ENCODE peak calls at places on chromosomes 13 and 19, in nine cellular contexts. C is tibial nerve, G is right atrium auricular region, J is fibroblast of pulmonary artery, R is epithelial cell of esophagus, O is uterus, Z is astrocyte of the cerebellum, A is upper lobe of left lung, K is Peyer's patch. N is an unnamed sample.

GRCh38 chr19:610801-611505 is 21.3 kb downstream of the HCN2 start:
- DNase-seq in J (peak), C (peak), G (no peak), O (peak), A (peak), K (peak), Z (peak), R (no peak), N (no peak)

GRCh38 chr13:52842440-52842839 is 6.0 kb downstream of the PCDH8 start:
- DNase-seq in C (no peak), O (no peak), R (no peak), Z (no peak), K (no peak), G (no peak), J (no peak), A (no peak), N (no peak)

GRCh38 chr19:17659996-17660395 is 28.2 kb downstream of the UNC13A start:
- DNase-seq in O (no peak), J (no peak), R (no peak), A (no peak), C (no peak), G (no peak), K (no peak), Z (no peak), N (no peak)

GRCh38 chr19:13827656-13828055 is 32.4 kb downstream of the ZSWIM4 start:
- DNase-seq in C (no peak), G (no peak), O (no peak), K (no peak), R (peak), A (no peak), Z (no peak), J (no peak), N (no peak)

GRCh38 chr19:13999085-13999484 is 7.0 kb downstream of the RFX1 start:
- DNase-seq in G (no peak), Z (no peak), C (no peak), O (no peak), A (no peak), K (no peak), R (no peak), J (no peak), N (no peak)

GRCh38 chr13:41268764-41269163 is 5.4 kb upstream of the MTRF1 start:
- DNase-seq in C (no peak), O (no peak), R (peak), G (no peak), Z (no peak), K (no peak), J (peak), A (no peak), N (no peak)

GRCh38 chr19:38693380-38694223 is 46.2 kb downstream of the ACTN4 start:
- DNase-seq in A (peak), G (no peak), Z (peak), O (no peak), C (no peak), K (peak), J (peak), R (peak), N (no peak)

GRCh38 chr19:37227996-37228395 is 10.0 kb downstream of the ZNF383 start:
- DNase-seq in J (no peak), O (no peak), A (no peak), K (no peak), C (no peak), G (no peak), R (peak), Z (no peak), N (peak)

GRCh38 chr13:26476111-26476743 is 81.3 kb upstream of the WASF3 start:
- DNase-seq in O (peak), R (no peak), J (peak), G (no peak), A (no peak), K (no peak), Z (no peak), C (no peak), N (no peak)

GRCh38 chr13:101401196-101401595 is 15.1 kb downstream of the NALCN start:
- DNase-seq in K (no peak), G (no peak), R (no peak), J (no peak), C (no peak), Z (no peak), A (no peak), O (no peak), N (no peak)

GRCh38 chr19:19480688-19481087 is 34.7 kb downstream of the TSSK6 start:
- DNase-seq in G (no peak), O (no peak), R (no peak), K (no peak), Z (peak), A (no peak), C (no peak), J (no peak), N (no peak)

GRCh38 chr13:59444210-59444857 is 719.4 kb downstream of the DIAPH3 start:
- DNase-seq in K (no peak), R (no peak), A (no peak), Z (no peak), J (no peak), G (no peak), C (no peak), O (no peak), N (no peak)

GRCh38 chr13:50898338-50898737 is 11.3 kb upstream of the RNASEH2B start:
- DNase-seq in G (no peak), Z (no peak), O (no peak), C (no peak), K (no peak), R (no peak), A (no peak), J (no peak), N (no peak)

GRCh38 chr19:7657047-7657779 is 11.6 kb upstream of the RETN start:
- DNase-seq in R (peak), A (peak), O (no peak), Z (no peak), J (no peak), K (no peak), C (no peak), G (no peak), N (no peak)

GRCh38 chr13:102277286-102277685 is 124.6 kb downstream of the FGF14 start:
- DNase-seq in O (peak), R (no peak), K (no peak), C (no peak), J (no peak), A (no peak), G (no peak), Z (no peak), N (no peak)

GRCh38 chr19:12648088-12648487 is 18.5 kb downstream of the MAN2B1 start:
- DNase-seq in J (no peak), R (no peak), O (peak), G (no peak), A (peak), C (no peak), K (no peak), Z (no peak), N (no peak)

GRCh38 chr13:23578411-23579071 is 8.3 kb downstream of the TNFRSF19 start:
- DNase-seq in K (peak), A (peak), Z (peak), J (peak), G (peak), C (peak), O (peak), R (peak), N (no peak)

GRCh38 chr19:30070198-30070969 is 128.3 kb downstream of the URI1 start:
- DNase-seq in J (no peak), C (no peak), K (no peak), R (no peak), G (no peak), A (peak), Z (no peak), O (peak), N (no peak)

GRCh38 chr13:91242652-91243051 is 104.8 kb upstream of the MIR17HG start:
- DNase-seq in Z (peak), O (no peak), A (no peak), J (no peak), G (no peak), K (no peak), C (no peak), R (no peak), N (no peak)

GRCh38 chr19:17069249-17069648 is 6.0 kb downstream of the HAUS8 start:
- DNase-seq in O (no peak), C (no peak), G (no peak), R (no peak), Z (no peak), A (no peak), K (no peak), J (no peak), N (no peak)

GRCh38 chr19:13027031-13027430 is 31.8 kb downstream of the NFIX start:
- DNase-seq in O (no peak), R (no peak), J (no peak), K (no peak), Z (no peak), G (no peak), C (no peak), A (no peak), N (no peak)

GRCh38 chr19:38395381-38396127 is 7.1 kb downstream of the SPRED3 start:
- DNase-seq in K (no peak), Z (no peak), R (no peak), A (no peak), C (no peak), G (no peak), O (no peak), J (no peak), N (no peak)

GRCh38 chr19:13521066-13521465 is 14.8 kb upstream of the CACNA1A start:
- DNase-seq in J (no peak), A (no peak), G (no peak), R (no peak), O (no peak), Z (no peak), C (no peak), K (no peak), N (no peak)

GRCh38 chr19:7505288-7505681 is 10.6 kb upstream of the ZNF358 start:
- DNase-seq in J (no peak), A (no peak), Z (no peak), K (no peak), O (no peak), R (no peak), C (no peak), G (no peak), N (no peak)

DNA sequence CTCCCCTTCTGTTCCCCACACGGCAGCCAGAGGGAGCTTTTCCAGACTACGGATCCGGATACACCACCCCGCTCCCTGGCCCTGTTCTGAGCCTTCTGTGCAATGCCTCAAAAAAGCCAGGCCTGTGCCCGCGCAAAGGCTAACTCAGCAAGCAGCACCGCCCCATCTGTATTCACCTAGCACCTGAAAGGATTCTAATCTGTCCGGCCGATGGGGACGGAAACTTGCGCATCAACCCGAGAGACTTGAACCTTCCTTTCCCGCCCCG is 589 bp downstream of the ZBTB45 start:
- DNase-seq in J (peak), A (peak), R (peak), K (peak), G (peak), Z (no peak), C (peak), O (peak), N (peak)
- TF ChIP-seq CTCF in J (peak), A (no peak), R (peak), K (no peak), G (no peak), Z (peak), C (no peak), O (peak), N (peak)

GRCh38 chr19:3782903-3783302 is 3.3 kb downstream of the MATK start:
- DNase-seq in A (no peak), C (no peak), K (no peak), J (no peak), G (no peak), O (no peak), Z (no peak), R (no peak), N (no peak)

GRCh38 chr19:3783660-3784584 is 2.3 kb downstream of the MATK start:
- DNase-seq in G (no peak), O (no peak), J (no peak), R (no peak), K (no peak), C (no peak), Z (no peak), A (no peak), N (no peak)

GRCh38 chr19:3785938-3786824 is at the start of gene MATK:
- DNase-seq in A (no peak), R (no peak), K (no peak), C (no peak), G (no peak), Z (no peak), O (no peak), J (no peak), N (no peak)

GRCh38 chr19:3784607-3785463 is 1.3 kb downstream of the MATK start:
- DNase-seq in K (no peak), R (peak), Z (no peak), O (no peak), G (no peak), A (no peak), C (no peak), J (no peak), N (no peak)

GRCh38 chr19:3785464-3785937 is 680 bp downstream of the MATK start:
- DNase-seq in C (no peak), J (no peak), A (no peak), R (peak), O (no peak), Z (no peak), G (no peak), K (no peak), N (no peak)
- H3K4me3 ChIP-seq in C (no peak), J (no peak), A (peak), R (no peak), O (no peak), Z (no peak), G (peak), K (peak), N (no peak)

GRCh38 chr19:2026770-2027169 is 11.3 kb upstream of the BTBD2 start:
- DNase-seq in Z (no peak), R (no peak), G (no peak), A (no peak), O (no peak), K (no peak), J (no peak), C (no peak), N (no peak)

GRCh38 chr19:2022289-2022688 is 6.8 kb upstream of the BTBD2 start:
- DNase-seq in A (no peak), K (no peak), Z (no peak), G (no peak), O (no peak), R (no peak), J (no peak), C (no peak), N (no peak)

GRCh38 chr19:2027361-2027760 is 11.8 kb upstream of the BTBD2 start:
- DNase-seq in C (no peak), J (peak), Z (peak), G (no peak), O (no peak), A (no peak), R (peak), K (no peak), N (no peak)

GRCh38 chr19:2016041-2016807 is 710 bp upstream of the BTBD2 start:
- DNase-seq in J (peak), K (peak), Z (peak), C (peak), O (peak), G (peak), A (peak), R (peak), N (peak)

GRCh38 chr19:2021453-2022140 is 6.1 kb upstream of the BTBD2 start:
- DNase-seq in R (no peak), A (peak), J (no peak), O (no peak), G (no peak), C (no peak), Z (no peak), K (no peak), N (no peak)
- TF ChIP-seq CTCF in R (no peak), A (no peak), J (no peak), O (no peak), G (no peak), C (no peak), Z (no peak), K (no peak), N (no peak)

GRCh38 chr13:112984954-112985802 is 16.2 kb downstream of the MCF2L start:
- DNase-seq in C (no peak), A (no peak), O (no peak), R (no peak), K (no peak), Z (no peak), G (no peak), J (no peak), N (no peak)
- H3K4me3 ChIP-seq in C (no peak), A (no peak), O (no peak), R (peak), K (no peak), Z (no peak), G (no peak), J (no peak), N (no peak)

DNA sequence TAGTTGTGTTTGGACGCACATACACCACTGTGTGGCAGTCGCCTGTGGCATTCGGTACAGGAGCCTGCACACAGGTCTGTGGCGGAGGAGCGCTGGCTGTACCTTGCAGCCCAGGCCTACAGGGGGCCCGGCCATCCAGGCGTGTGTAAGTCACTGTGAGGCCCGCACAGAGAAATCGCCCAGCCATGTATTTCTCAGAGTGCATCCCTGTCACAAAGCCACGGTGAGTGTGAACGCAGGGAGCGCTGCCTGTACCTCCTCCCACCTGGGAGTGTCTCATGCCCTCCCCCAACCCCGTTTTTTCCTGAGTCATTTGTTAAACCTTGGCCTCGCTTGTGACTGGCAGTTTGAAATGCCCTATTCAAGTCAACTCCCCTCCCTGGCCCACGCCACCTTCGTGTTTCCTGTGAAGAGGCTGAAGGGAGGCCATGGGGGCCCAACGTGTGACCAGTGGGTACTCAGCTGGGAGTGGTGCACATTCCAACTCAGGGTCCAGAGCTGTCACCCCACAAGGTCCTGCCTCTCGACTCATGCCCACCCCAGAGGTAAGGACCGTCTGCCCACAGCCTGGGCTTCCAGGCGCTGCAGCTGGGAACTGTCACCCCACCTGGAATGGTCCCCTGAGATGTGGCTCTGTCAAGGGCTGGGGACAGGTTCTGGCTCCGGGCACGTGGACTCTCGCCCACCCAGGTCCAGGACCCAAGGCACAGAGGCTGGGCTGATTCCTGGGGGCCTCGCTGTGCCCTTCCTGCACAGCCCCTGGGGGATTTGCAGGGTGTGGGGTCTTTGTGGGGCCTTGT is 11.6 kb upstream of the RASA3 start:
- DNase-seq in C (no peak), O (no peak), J (no peak), G (no peak), A (no peak), K (peak), R (no peak), Z (no peak), N (no peak)
- TF ChIP-seq CTCF in C (no peak), O (no peak), J (no peak), G (no peak), A (no peak), K (peak), R (no peak), Z (peak), N (no peak)

DNA sequence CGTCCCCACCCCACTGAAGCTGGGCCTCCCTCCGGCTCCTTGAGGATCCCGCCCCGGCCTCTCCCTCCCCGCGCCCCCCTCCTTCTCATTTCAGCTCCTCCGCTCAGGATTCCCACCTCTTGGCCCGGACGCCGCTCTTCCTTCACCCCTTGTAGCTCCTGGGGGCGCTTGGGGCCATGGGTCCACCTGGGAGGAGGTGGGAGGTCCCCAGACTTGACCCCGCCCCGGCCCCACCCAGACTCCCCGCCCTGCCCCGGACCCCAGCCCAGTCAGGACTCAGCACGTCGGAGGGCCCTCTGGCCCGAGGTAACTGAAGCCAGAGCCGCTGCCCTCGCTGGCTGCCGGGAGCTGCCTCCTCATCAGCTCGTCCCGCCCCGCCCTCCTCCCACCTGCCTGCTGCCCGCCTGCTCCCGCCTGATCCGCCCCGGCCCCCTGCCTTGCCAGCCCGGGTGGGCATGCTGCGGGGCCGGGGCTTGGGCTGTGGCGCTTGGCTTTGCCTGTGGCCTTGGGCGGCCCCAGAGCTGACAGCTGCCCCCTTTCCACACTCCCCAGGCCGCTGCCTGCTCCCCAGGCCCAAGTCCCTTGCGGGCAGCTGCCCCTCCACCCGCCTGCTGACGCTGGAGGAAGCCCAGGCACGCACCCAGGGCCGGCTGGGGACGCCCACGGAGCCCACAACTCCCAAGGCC is 9.2 kb downstream of the ARHGAP33 start:
- DNase-seq in Z (no peak), C (no peak), A (no peak), R (no peak), O (no peak), G (no peak), K (no peak), J (no peak), N (no peak)
- H3K4me3 ChIP-seq in Z (no peak), C (no peak), A (no peak), R (no peak), O (no peak), G (no peak), K (no peak), J (no peak), N (no peak)